ENCODE peak calls at places on chromosomes 5 and 9, in nine cellular contexts. One of them, this sample, is unnamed.

GRCh38 chr9:108322326-108323098 is 533.3 kb downstream of the ACTL7B start:
- DNase-seq in GM20000: no peak
- DNase-seq in left cardiac atrium: no peak
- DNase-seq in choroid plexus epithelial cell: no peak
- DNase-seq in HTR-8/SVneo: no peak
- DNase-seq in stimulated activated CD4-positive, alpha-beta T cell treated with anti-CD3 and anti-CD28 coated beads, Interleukin-1b, Interleukin-23, amount 100 ng/mL, for 1 hour: no peak
- DNase-seq in NCI-H510A treated with DMSO at 0.1 percent for 48 hours: no peak
- DNase-seq in RKO: no peak
- DNase-seq in activated naive CD4-positive, alpha-beta T cell: no peak
- DNase-seq in this sample: no peak

GRCh38 chr5:97383996-97384395 is 200.9 kb upstream of the RIOK2 start:
- DNase-seq in stimulated activated CD4-positive, alpha-beta T cell treated with anti-CD3 and anti-CD28 coated beads, Interleukin-1b, Interleukin-23, amount 100 ng/mL, for 1 hour: no peak
- DNase-seq in left cardiac atrium: no peak
- DNase-seq in activated naive CD4-positive, alpha-beta T cell: no peak
- DNase-seq in NCI-H510A treated with DMSO at 0.1 percent for 48 hours: no peak
- DNase-seq in HTR-8/SVneo: peak
- DNase-seq in choroid plexus epithelial cell: peak
- DNase-seq in GM20000: no peak
- DNase-seq in RKO: peak
- DNase-seq in this sample: no peak

GRCh38 chr9:105415344-105415980 is 32.4 kb upstream of the FSD1L start:
- DNase-seq in left cardiac atrium: peak
- DNase-seq in choroid plexus epithelial cell: peak
- DNase-seq in HTR-8/SVneo: peak
- DNase-seq in GM20000: peak
- DNase-seq in stimulated activated CD4-positive, alpha-beta T cell treated with anti-CD3 and anti-CD28 coated beads, Interleukin-1b, Interleukin-23, amount 100 ng/mL, for 1 hour: peak
- DNase-seq in NCI-H510A treated with DMSO at 0.1 percent for 48 hours: peak
- DNase-seq in RKO: peak
- DNase-seq in activated naive CD4-positive, alpha-beta T cell: peak
- DNase-seq in this sample: peak

GRCh38 chr5:66232701-66233100 is 88.6 kb downstream of the SREK1 start:
- DNase-seq in activated naive CD4-positive, alpha-beta T cell: no peak
- DNase-seq in GM20000: no peak
- DNase-seq in stimulated activated CD4-positive, alpha-beta T cell treated with anti-CD3 and anti-CD28 coated beads, Interleukin-1b, Interleukin-23, amount 100 ng/mL, for 1 hour: no peak
- DNase-seq in HTR-8/SVneo: no peak
- DNase-seq in left cardiac atrium: peak
- DNase-seq in choroid plexus epithelial cell: no peak
- DNase-seq in RKO: peak
- DNase-seq in NCI-H510A treated with DMSO at 0.1 percent for 48 hours: peak
- DNase-seq in this sample: no peak

GRCh38 chr5:149113669-149114068 is 27.6 kb upstream of the ABLIM3 start:
- DNase-seq in RKO: no peak
- DNase-seq in stimulated activated CD4-positive, alpha-beta T cell treated with anti-CD3 and anti-CD28 coated beads, Interleukin-1b, Interleukin-23, amount 100 ng/mL, for 1 hour: no peak
- DNase-seq in HTR-8/SVneo: no peak
- DNase-seq in activated naive CD4-positive, alpha-beta T cell: no peak
- DNase-seq in NCI-H510A treated with DMSO at 0.1 percent for 48 hours: no peak
- DNase-seq in choroid plexus epithelial cell: peak
- DNase-seq in left cardiac atrium: no peak
- DNase-seq in GM20000: no peak
- DNase-seq in this sample: no peak

GRCh38 chr5:146339715-146340259 is 1.1 kb downstream of the POU4F3 start:
- DNase-seq in RKO: no peak
- DNase-seq in stimulated activated CD4-positive, alpha-beta T cell treated with anti-CD3 and anti-CD28 coated beads, Interleukin-1b, Interleukin-23, amount 100 ng/mL, for 1 hour: no peak
- DNase-seq in GM20000: no peak
- DNase-seq in HTR-8/SVneo: no peak
- DNase-seq in left cardiac atrium: no peak
- DNase-seq in NCI-H510A treated with DMSO at 0.1 percent for 48 hours: no peak
- DNase-seq in choroid plexus epithelial cell: no peak
- DNase-seq in activated naive CD4-positive, alpha-beta T cell: no peak
- DNase-seq in this sample: no peak

GRCh38 chr9:83523684-83524083 is 14.5 kb downstream of the FRMD3 start:
- DNase-seq in left cardiac atrium: no peak
- DNase-seq in choroid plexus epithelial cell: no peak
- DNase-seq in NCI-H510A treated with DMSO at 0.1 percent for 48 hours: peak
- DNase-seq in activated naive CD4-positive, alpha-beta T cell: no peak
- DNase-seq in GM20000: no peak
- DNase-seq in HTR-8/SVneo: no peak
- DNase-seq in RKO: no peak
- DNase-seq in stimulated activated CD4-positive, alpha-beta T cell treated with anti-CD3 and anti-CD28 coated beads, Interleukin-1b, Interleukin-23, amount 100 ng/mL, for 1 hour: no peak
- DNase-seq in this sample: no peak

GRCh38 chr5:40689442-40689841 is 9.7 kb downstream of the PTGER4 start:
- DNase-seq in GM20000: no peak
- DNase-seq in choroid plexus epithelial cell: peak
- DNase-seq in stimulated activated CD4-positive, alpha-beta T cell treated with anti-CD3 and anti-CD28 coated beads, Interleukin-1b, Interleukin-23, amount 100 ng/mL, for 1 hour: no peak
- DNase-seq in HTR-8/SVneo: peak
- DNase-seq in activated naive CD4-positive, alpha-beta T cell: no peak
- DNase-seq in NCI-H510A treated with DMSO at 0.1 percent for 48 hours: no peak
- DNase-seq in left cardiac atrium: no peak
- DNase-seq in RKO: peak
- DNase-seq in this sample: no peak

GRCh38 chr5:59354274-59354673 is 539.3 kb downstream of the PDE4D start:
- DNase-seq in activated naive CD4-positive, alpha-beta T cell: no peak
- DNase-seq in RKO: no peak
- DNase-seq in GM20000: no peak
- DNase-seq in choroid plexus epithelial cell: no peak
- DNase-seq in stimulated activated CD4-positive, alpha-beta T cell treated with anti-CD3 and anti-CD28 coated beads, Interleukin-1b, Interleukin-23, amount 100 ng/mL, for 1 hour: no peak
- DNase-seq in HTR-8/SVneo: no peak
- DNase-seq in left cardiac atrium: no peak
- DNase-seq in NCI-H510A treated with DMSO at 0.1 percent for 48 hours: no peak
- DNase-seq in this sample: no peak

GRCh38 chr9:96612105-96612965 is 7.3 kb downstream of the CDC14B start:
- DNase-seq in stimulated activated CD4-positive, alpha-beta T cell treated with anti-CD3 and anti-CD28 coated beads, Interleukin-1b, Interleukin-23, amount 100 ng/mL, for 1 hour: no peak
- DNase-seq in activated naive CD4-positive, alpha-beta T cell: no peak
- DNase-seq in HTR-8/SVneo: no peak
- DNase-seq in NCI-H510A treated with DMSO at 0.1 percent for 48 hours: no peak
- DNase-seq in left cardiac atrium: peak
- DNase-seq in RKO: peak
- DNase-seq in GM20000: no peak
- DNase-seq in choroid plexus epithelial cell: peak
- DNase-seq in this sample: no peak